ENCODE peak calls at places on chromosome 12, in eight cellular contexts. L is psoas muscle; Y is CD4-positive, alpha-beta memory T cell; J is tibial nerve; R is uterus; B is lung; K is HCT116; Z is HepG2. T is an unnamed sample. For H3K36me3, the result is how much of the 10 kb centered on the place peaks cover.

GRCh38 chr12:55743131-55743921 is 404 bp downstream of the GDF11 start:
- DNase-seq in L (peak), Y (peak), J (no peak), R (peak), B (no peak), K (no peak), Z (no peak), T (peak)

GRCh38 chr12:49342914-49343731 is 3.6 kb upstream of the DNAJC22 start:
- DNase-seq in L (no peak), Y (no peak), J (no peak), R (no peak), B (no peak), K (no peak), Z (no peak), T (peak)

GRCh38 chr12:29534935-29535334 is 37.4 kb upstream of the OVCH1 start:
- DNase-seq in L (no peak), Y (no peak), J (no peak), R (no peak), B (no peak), K (no peak), Z (peak), T (no peak)

GRCh38 chr12:54304187-54304810 is 3.5 kb upstream of the NFE2 start:
- DNase-seq in L (peak), Y (no peak), J (peak), R (peak), B (peak), K (no peak), Z (peak), T (peak)

GRCh38 chr12:15555466-15555865 is 233.2 kb downstream of the PTPRO start:
- DNase-seq in L (no peak), Y (no peak), J (no peak), R (no peak), B (no peak), K (no peak), Z (no peak), T (no peak)

GRCh38 chr12:124222368-124223245 is 72.3 kb upstream of the RFLNA start:
- DNase-seq in L (no peak), Y (no peak), J (no peak), R (no peak), B (no peak), K (no peak), Z (no peak), T (no peak)

GRCh38 chr12:101789171-101789570 is 41.6 kb downstream of the GNPTAB start:
- DNase-seq in L (no peak), Y (no peak), J (no peak), R (no peak), B (no peak), K (no peak), Z (no peak), T (no peak)

GRCh38 chr12:99261256-99261655 is 386.3 kb upstream of the GARIN6 start:
- DNase-seq in L (no peak), Y (no peak), J (no peak), R (no peak), B (no peak), K (no peak), Z (no peak), T (no peak)

GRCh38 chr12:130557876-130558770 is 158.0 kb downstream of the RIMBP2 start:
- DNase-seq in L (no peak), Y (no peak), J (no peak), R (no peak), B (no peak), K (no peak), Z (no peak), T (no peak)

GRCh38 chr12:70853326-70853725 is 67.2 kb downstream of the PTPRR start:
- DNase-seq in L (no peak), Y (no peak), J (peak), R (no peak), B (peak), K (no peak), Z (peak), T (no peak)

GRCh38 chr12:104334581-104334980 is 31.0 kb downstream of the EID3 start:
- DNase-seq in L (no peak), Y (no peak), J (no peak), R (no peak), B (no peak), K (no peak), Z (no peak), T (no peak)
- H3K36me3 ChIP-seq in L (under half), Y (under half), J (half or more), R (under half), B (under half), K (under half), Z (under half), T (half or more)

GRCh38 chr12:68207276-68207675 is 18.3 kb downstream of the IL26 start:
- DNase-seq in L (no peak), Y (no peak), J (no peak), R (no peak), B (no peak), K (no peak), Z (no peak), T (no peak)

GRCh38 chr12:68198490-68199086 is 27.0 kb downstream of the IL26 start:
- DNase-seq in L (no peak), Y (peak), J (no peak), R (no peak), B (no peak), K (no peak), Z (no peak), T (no peak)

GRCh38 chr12:68200854-68201253 is 24.8 kb downstream of the IL26 start:
- DNase-seq in L (no peak), Y (no peak), J (no peak), R (no peak), B (no peak), K (no peak), Z (no peak), T (no peak)

GRCh38 chr12:68199127-68199526 is 26.5 kb downstream of the IL26 start:
- DNase-seq in L (no peak), Y (no peak), J (no peak), R (no peak), B (no peak), K (no peak), Z (no peak), T (no peak)

DNA sequence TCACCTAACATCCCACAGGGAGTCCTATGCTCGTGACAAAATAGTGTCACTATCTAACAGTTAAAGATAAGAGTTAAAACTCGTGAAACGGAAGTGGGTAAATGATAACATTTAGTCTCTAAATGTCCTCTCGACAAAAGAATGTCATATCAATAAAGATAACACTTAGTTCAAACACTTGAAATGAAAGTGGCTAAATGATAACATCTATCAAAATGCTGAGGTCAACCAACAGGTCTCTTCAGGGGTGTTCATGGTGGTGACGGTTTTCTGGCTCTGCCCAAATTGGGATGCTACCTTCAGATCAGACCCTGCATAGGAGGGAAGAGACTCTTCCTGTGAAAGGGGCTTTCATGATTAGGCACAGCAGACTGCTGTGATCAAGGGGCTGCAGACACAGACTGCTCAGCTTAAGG is 22.1 kb downstream of the IL26 start:
- DNase-seq in L (no peak), Y (peak), J (no peak), R (no peak), B (no peak), K (no peak), Z (no peak), T (no peak)
- H3K36me3 ChIP-seq in L (under half), Y (under half), J (under half), R (under half), B (under half), K (under half), Z (under half), T (under half)

GRCh38 chr12:117159674-117160073 is 30.6 kb downstream of the FBXO21 start:
- DNase-seq in L (no peak), Y (no peak), J (no peak), R (no peak), B (no peak), K (no peak), Z (no peak), T (no peak)
- H3K36me3 ChIP-seq in L (under half), Y (half or more), J (half or more), R (under half), B (under half), K (under half), Z (under half), T (half or more)

DNA sequence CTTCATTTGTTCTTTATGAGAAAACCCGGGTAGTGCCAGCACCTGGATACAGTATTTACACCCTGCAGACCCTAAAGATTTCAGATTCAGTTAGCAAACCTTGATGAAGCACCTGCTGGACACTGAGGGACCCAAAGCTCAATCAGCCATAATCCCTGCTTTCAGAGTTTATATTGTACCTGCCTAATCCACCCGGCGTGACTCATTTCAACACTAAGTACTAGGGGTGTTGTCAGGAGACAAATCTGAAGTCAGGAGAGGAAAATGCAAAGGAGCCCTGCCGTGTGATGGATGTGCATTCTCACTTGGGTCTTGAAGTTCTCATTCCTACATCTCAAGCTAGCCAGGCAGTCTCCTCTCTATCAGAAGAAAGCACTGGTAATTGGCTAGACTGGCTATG is 176.7 kb upstream of the BCL2L14 start:
- DNase-seq in L (no peak), Y (no peak), J (no peak), R (no peak), B (no peak), K (no peak), Z (no peak), T (peak)
- H3K36me3 ChIP-seq in L (under half), Y (under half), J (under half), R (under half), B (under half), K (under half), Z (under half), T (under half)

DNA sequence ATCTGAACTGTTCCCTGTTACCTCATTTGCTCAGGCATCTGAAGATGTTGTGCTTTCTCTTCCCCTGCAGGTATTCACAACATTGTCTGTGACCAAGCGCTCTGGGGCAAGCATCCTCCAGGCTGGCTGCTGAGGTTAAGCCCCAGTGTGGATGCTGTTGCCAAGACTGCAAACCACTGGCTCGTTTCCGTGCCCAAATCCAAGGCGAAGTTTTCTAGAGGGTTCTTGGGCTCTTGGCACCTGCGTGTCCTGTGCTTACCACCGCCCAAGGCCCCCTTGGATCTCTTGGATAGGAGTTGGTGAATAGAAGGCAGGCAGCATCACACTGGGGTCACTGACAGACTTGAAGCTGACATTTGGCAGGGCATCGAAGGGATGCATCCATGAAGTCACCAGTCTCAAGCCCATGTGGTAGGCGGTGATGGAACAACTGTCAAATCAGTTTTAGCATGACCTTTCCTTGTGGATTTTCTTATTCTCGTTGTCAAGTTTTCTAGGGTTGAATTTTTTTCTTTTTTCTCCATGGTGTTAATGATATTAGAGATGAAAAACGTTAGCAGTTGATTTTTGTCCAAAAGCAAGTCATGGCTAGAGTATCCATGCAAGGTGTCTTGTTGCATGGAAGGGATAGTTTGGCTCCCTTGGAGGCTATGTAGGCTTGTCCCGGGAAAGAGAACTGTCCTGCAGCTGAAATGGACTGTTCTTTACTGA is 44.9 kb downstream of the EID3 start:
- DNase-seq in L (no peak), Y (no peak), J (no peak), R (no peak), B (peak), K (no peak), Z (no peak), T (no peak)
- H3K36me3 ChIP-seq in L (under half), Y (under half), J (half or more), R (under half), B (under half), K (half or more), Z (under half), T (half or more)

GRCh38 chr12:110728628-110729027 is 14.1 kb downstream of the PPP1CC start:
- DNase-seq in L (no peak), Y (no peak), J (no peak), R (no peak), B (no peak), K (no peak), Z (no peak), T (no peak)

GRCh38 chr12:110733857-110734373 is 8.8 kb downstream of the PPP1CC start:
- DNase-seq in L (no peak), Y (no peak), J (no peak), R (no peak), B (no peak), K (no peak), Z (no peak), T (no peak)

GRCh38 chr12:110733089-110733715 is 9.5 kb downstream of the PPP1CC start:
- DNase-seq in L (no peak), Y (no peak), J (no peak), R (no peak), B (no peak), K (no peak), Z (no peak), T (no peak)

GRCh38 chr12:110732572-110732971 is 10.1 kb downstream of the PPP1CC start:
- DNase-seq in L (no peak), Y (no peak), J (no peak), R (no peak), B (no peak), K (no peak), Z (no peak), T (no peak)

GRCh38 chr12:110731479-110731878 is 11.2 kb downstream of the PPP1CC start:
- DNase-seq in L (no peak), Y (no peak), J (no peak), R (no peak), B (no peak), K (no peak), Z (no peak), T (no peak)
- H3K36me3 ChIP-seq in L (under half), Y (under half), J (half or more), R (under half), B (under half), K (half or more), Z (under half), T (half or more)

T was measured in OCI-LY7.